ENCODE peak calls at places on chromosomes 7 and 10, in six cellular contexts. Q is thyroid gland, H is IMR-90, R is neural progenitor cell, N is OCI-LY7, Y is PC-9. V is an unnamed sample. For H3K9me3, the result is how much of the 10 kb centered on the place peaks cover.

GRCh38 chr10:6140965-6141295 is 52.1 kb downstream of the RBM17 start:
- DNase-seq in N (no peak), Y (no peak), H (no peak), R (no peak), Q (no peak), V (no peak)

GRCh38 chr10:124732931-124733536 is 11.1 kb downstream of the FAM53B start:
- DNase-seq in Q (peak), Y (no peak), N (no peak), R (no peak), H (peak), V (peak)

GRCh38 chr7:93941956-93942355 is 20.4 kb downstream of the GNG11 start:
- DNase-seq in N (no peak), R (no peak), Q (no peak), Y (no peak), H (peak), V (no peak)

GRCh38 chr10:71244638-71245419 is 32.5 kb downstream of the UNC5B start:
- DNase-seq in H (peak), Y (no peak), N (no peak), Q (no peak), R (no peak), V (no peak)

GRCh38 chr10:12668634-12669033 is 319.3 kb downstream of the CAMK1D start:
- DNase-seq in N (no peak), H (no peak), Y (no peak), R (no peak), Q (no peak), V (no peak)

GRCh38 chr10:9091515-9092093 is 1037.1 kb downstream of the GATA3 start:
- DNase-seq in Y (no peak), N (no peak), R (no peak), H (no peak), Q (no peak), V (no peak)

GRCh38 chr7:18445916-18446520 is 49.5 kb upstream of the HDAC9 start:
- DNase-seq in Y (no peak), H (no peak), Q (no peak), N (no peak), R (peak), V (no peak)

GRCh38 chr7:105307163-105307672 is 81.5 kb downstream of the SRPK2 start:
- DNase-seq in Q (no peak), Y (no peak), H (no peak), R (no peak), N (no peak), V (no peak)

GRCh38 chr7:20435305-20435704 is 104.6 kb downstream of the ITGB8 start:
- DNase-seq in N (no peak), Y (no peak), H (no peak), R (no peak), Q (peak), V (peak)

GRCh38 chr10:19347592-19347991 is 299.0 kb downstream of the MALRD1 start:
- DNase-seq in N (no peak), H (no peak), Q (no peak), R (peak), Y (no peak), V (no peak)

GRCh38 chr10:132658546-132659205 is 121.1 kb downstream of the INPP5A start:
- DNase-seq in N (no peak), Q (no peak), Y (no peak), R (no peak), H (no peak), V (no peak)

GRCh38 chr10:64071218-64071617 is 550.0 kb downstream of the REEP3 start:
- DNase-seq in H (no peak), N (no peak), Y (no peak), Q (no peak), R (no peak), V (no peak)

GRCh38 chr7:82087099-82087498 is 317.3 kb upstream of the HGF start:
- DNase-seq in N (no peak), Y (no peak), H (no peak), Q (no peak), R (no peak), V (no peak)

GRCh38 chr7:43569424-43569823 is 13.5 kb upstream of the STK17A start:
- DNase-seq in N (no peak), Y (no peak), R (no peak), Q (no peak), H (peak), V (no peak)

GRCh38 chr7:155374276-155375252 is 76.9 kb downstream of the INSIG1 start:
- DNase-seq in R (peak), H (no peak), Y (no peak), N (no peak), Q (no peak), V (no peak)

GRCh38 chr10:76560338-76560737 is 1077.3 kb downstream of the KCNMA1 start:
- DNase-seq in R (no peak), H (no peak), Y (no peak), N (no peak), Q (no peak), V (no peak)

GRCh38 chr10:67668448-67668847 is 27.5 kb downstream of the CTNNA3 start:
- DNase-seq in N (no peak), R (no peak), H (peak), Q (no peak), Y (no peak), V (no peak)

GRCh38 chr10:72093450-72093849 is 5.1 kb upstream of the SPOCK2 start:
- DNase-seq in Y (no peak), H (no peak), Q (no peak), R (no peak), N (no peak), V (peak)

GRCh38 chr10:126528320-126528835 is 140.1 kb upstream of the ADAM12 start:
- DNase-seq in H (no peak), R (no peak), N (no peak), Q (no peak), Y (no peak), V (no peak)

GRCh38 chr7:20556091-20556490 is 59.4 kb upstream of the ABCB5 start:
- DNase-seq in Q (no peak), H (no peak), R (no peak), N (no peak), Y (no peak), V (no peak)

GRCh38 chr10:113616244-113617074 is 47.4 kb downstream of the NRAP start:
- DNase-seq in Q (no peak), Y (no peak), H (no peak), R (peak), N (peak), V (no peak)

GRCh38 chr10:9009505-9009904 is 955.0 kb downstream of the GATA3 start:
- DNase-seq in Y (no peak), Q (no peak), H (no peak), R (no peak), N (no peak), V (no peak)

GRCh38 chr7:47735431-47736345 is 153.8 kb upstream of the TNS3 start:
- DNase-seq in N (no peak), H (no peak), Y (no peak), R (no peak), Q (no peak), V (no peak)

GRCh38 chr10:86321568-86321967 is 45.0 kb downstream of the GRID1 start:
- DNase-seq in N (no peak), R (no peak), Y (no peak), H (no peak), Q (peak), V (no peak)

GRCh38 chr10:84523509-84523908 is 195.1 kb downstream of the CCSER2 start:
- DNase-seq in H (no peak), N (no peak), Y (no peak), R (peak), Q (peak), V (no peak)

GRCh38 chr10:34960983-34961382 is 129.2 kb downstream of the CUL2 start:
- DNase-seq in R (no peak), Y (no peak), Q (peak), N (no peak), H (peak), V (no peak)

GRCh38 chr10:15245530-15245929 is 77.0 kb upstream of the NMT2 start:
- DNase-seq in N (peak), H (no peak), Q (no peak), R (peak), Y (no peak), V (no peak)

DNA sequence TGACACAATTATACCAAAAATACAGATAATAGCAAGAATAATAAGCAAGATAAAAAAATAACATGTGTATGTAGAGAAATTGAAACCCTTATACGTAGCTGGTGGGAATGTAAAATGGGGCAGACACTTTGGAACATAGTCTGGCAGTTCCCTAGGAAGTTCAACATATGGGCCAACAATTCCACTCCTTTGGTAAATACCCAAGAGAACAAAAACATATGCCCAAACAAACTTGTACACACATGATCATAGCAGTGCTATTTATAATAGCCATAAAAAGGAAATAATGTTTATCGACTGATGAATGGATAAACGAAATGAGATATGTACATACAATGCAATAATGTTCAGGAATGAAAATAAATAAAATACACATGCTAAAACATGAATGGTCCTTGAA is 462.4 kb upstream of the SORCS1 start:
- DNase-seq in Q (no peak), H (no peak), R (no peak), N (no peak), Y (no peak), V (no peak)
- H3K9me3 ChIP-seq in Q (under half), H (under half), R (under half), N (under half), Y (under half), V (under half)

DNA sequence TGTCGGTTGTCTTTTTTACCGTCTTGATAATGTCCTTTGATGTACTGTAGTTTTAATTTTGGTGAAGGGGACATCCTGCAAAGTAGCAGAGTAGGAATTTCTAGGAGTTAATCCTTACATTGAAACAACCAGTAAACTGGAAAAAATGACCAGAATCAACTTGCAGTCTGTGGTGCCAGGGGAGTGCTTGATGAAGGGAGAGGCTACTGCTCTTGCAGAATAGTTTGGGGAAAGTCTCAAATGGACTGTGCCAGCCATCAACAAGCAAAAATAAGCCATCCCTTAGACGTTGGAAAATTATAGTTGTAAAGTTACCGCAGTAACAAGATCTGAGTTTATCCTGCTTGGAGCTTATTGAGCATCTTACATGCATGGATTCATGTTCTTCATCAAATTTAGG is 32.4 kb downstream of the TRIM24 start:
- DNase-seq in H (no peak), N (no peak), Y (no peak), Q (no peak), R (no peak), V (no peak)
- H3K9me3 ChIP-seq in H (under half), N (under half), Y (under half), Q (under half), R (under half), V (under half)

GRCh38 chr7:149087366-149087765 is 3.2 kb downstream of the ZNF786 start:
- DNase-seq in H (no peak), Y (no peak), N (no peak), Q (no peak), R (no peak), V (no peak)
- H3K9me3 ChIP-seq in H (under half), Y (under half), N (under half), Q (under half), R (under half), V (under half)

GRCh38 chr7:159231017-159231416 is 86.3 kb upstream of the VIPR2 start:
- DNase-seq in Y (no peak), Q (no peak), H (no peak), R (peak), N (no peak), V (no peak)
- H3K9me3 ChIP-seq in Y (under half), Q (under half), H (under half), R (under half), N (under half), V (under half)